ENCODE peak calls at places on chromosomes 11 and 22, in eight cellular contexts. K is neuronal stem cell, Q is AG04449, X is foreskin fibroblast, B is IMR-90, Z is colonic mucosa, D is Peyer's patch, S is NB4. Y is an unnamed sample.

GRCh38 chr11:76318744-76319384 is 62.1 kb downstream of the THAP12 start:
- DNase-seq in B (peak; percentile 61), Z (peak; percentile 85), K (peak; percentile 81), Q (no peak), X (peak; percentile 39), D (peak; percentile 94), S (peak; percentile 83), Y (peak; percentile 62)

GRCh38 chr11:27139742-27140141 is 99.1 kb downstream of the BBOX1 start:
- DNase-seq in X (peak; percentile 34), Q (no peak), K (no peak), S (no peak), Z (no peak), D (no peak), B (peak; percentile 12), Y (peak; percentile 34)

GRCh38 chr22:38243007-38243775 is 29.6 kb downstream of the TMEM184B start:
- DNase-seq in B (peak; percentile 78), Q (no peak), Z (peak; percentile 89), D (peak; percentile 79), K (no peak), S (no peak), X (no peak), Y (no peak)

GRCh38 chr22:20638143-20638870 is 130.9 kb downstream of the MED15 start:
- DNase-seq in Z (no peak), S (no peak), K (no peak), D (no peak), X (no peak), Q (no peak), B (no peak), Y (no peak)

GRCh38 chr22:29947410-29948387 is 64.7 kb downstream of the MTMR3 start:
- DNase-seq in B (peak; percentile 47), S (no peak), Q (no peak), Z (no peak), K (no peak), D (no peak), X (peak; percentile 23), Y (peak; percentile 30)

GRCh38 chr22:28855355-28856094 is 27.8 kb upstream of the ZNRF3 start:
- DNase-seq in X (peak; percentile 54), B (peak; percentile 78), Z (peak; percentile 76), K (peak; percentile 68), S (peak; percentile 73), D (peak; percentile 62), Q (peak; percentile 14), Y (peak; percentile 75)

GRCh38 chr22:36368359-36368983 is 19.3 kb downstream of the MYH9 start:
- DNase-seq in B (peak; percentile 78), K (peak; percentile 83), D (peak; percentile 66), S (no peak), Z (no peak), X (peak; percentile 77), Q (no peak), Y (peak; percentile 52)

GRCh38 chr22:32722441-32722840 is 79.1 kb upstream of the TIMP3 start:
- DNase-seq in D (no peak), S (no peak), K (no peak), Q (no peak), X (no peak), B (no peak), Z (no peak), Y (no peak)

DNA sequence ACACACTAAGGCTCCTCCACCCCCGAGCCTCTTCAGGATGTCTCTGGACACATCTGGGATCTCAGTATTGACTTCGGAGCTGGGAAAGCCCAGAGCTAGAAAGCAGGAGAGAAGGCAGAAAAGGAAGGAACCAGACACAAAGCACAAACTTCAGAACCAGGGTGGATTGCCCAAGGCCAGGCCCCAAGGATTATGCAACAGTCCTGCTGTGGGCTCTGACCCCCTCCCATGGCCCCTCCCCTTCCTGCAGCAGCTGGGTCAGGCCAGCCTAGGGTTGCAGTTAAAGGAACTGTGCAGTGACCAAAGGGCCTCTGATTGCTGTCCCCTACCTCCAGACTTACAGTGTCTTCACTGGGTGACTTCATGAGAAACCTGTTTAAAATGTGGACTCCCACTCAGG is 5.3 kb downstream of the KCNE3 start:
- DNase-seq in S (peak; percentile 97), Q (no peak), K (no peak), X (no peak), Z (peak; percentile 69), B (no peak), D (peak; percentile 83), Y (peak; percentile 30)
- H3K4me3 ChIP-seq in S (peak overlapping the region; percentile 89), Q (no peak overlapping the region), K (no peak overlapping the region), X (no peak overlapping the region), Z (no peak overlapping the region), B (peak overlapping the region; percentile 18), D (no peak overlapping the region), Y (no peak overlapping the region)

GRCh38 chr22:39997939-39998726 is 3.4 kb downstream of the FAM83F start:
- DNase-seq in S (no peak), Q (no peak), X (no peak), B (peak; percentile 36), D (peak; percentile 74), K (no peak), Z (peak; percentile 88), Y (no peak)
- H3K4me3 ChIP-seq in S (no peak overlapping the region), Q (no peak overlapping the region), X (no peak overlapping the region), B (no peak overlapping the region), D (no peak overlapping the region), K (no peak overlapping the region), Z (no peak overlapping the region), Y (no peak overlapping the region)

DNA sequence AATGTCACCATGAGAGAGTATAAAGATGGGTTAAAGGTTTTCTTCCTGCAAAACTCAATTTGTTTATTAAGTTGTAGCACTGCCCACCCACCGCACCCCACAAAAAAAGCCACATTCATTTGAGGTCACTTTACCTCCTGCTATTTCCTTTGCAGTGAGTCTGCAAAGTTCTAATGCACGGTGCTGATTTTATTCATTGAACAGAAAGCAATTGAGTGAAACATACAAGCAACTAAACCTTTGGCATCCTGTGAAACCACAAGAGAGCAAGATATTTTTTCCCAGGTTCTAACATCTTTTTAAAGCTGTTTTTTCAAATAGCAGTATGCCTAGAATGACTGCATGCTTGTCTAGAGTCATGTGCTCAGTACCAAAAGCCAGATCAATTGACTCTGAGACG is 39.0 kb downstream of the RRAS2 start:
- DNase-seq in Q (no peak), S (no peak), D (peak; percentile 82), X (peak; percentile 16), B (peak; percentile 59), Z (no peak), K (no peak), Y (peak; percentile 57)
- H3K4me3 ChIP-seq in Q (no peak overlapping the region), S (no peak overlapping the region), D (no peak overlapping the region), X (no peak overlapping the region), B (no peak overlapping the region), Z (no peak overlapping the region), K (no peak overlapping the region), Y (no peak overlapping the region)

DNA sequence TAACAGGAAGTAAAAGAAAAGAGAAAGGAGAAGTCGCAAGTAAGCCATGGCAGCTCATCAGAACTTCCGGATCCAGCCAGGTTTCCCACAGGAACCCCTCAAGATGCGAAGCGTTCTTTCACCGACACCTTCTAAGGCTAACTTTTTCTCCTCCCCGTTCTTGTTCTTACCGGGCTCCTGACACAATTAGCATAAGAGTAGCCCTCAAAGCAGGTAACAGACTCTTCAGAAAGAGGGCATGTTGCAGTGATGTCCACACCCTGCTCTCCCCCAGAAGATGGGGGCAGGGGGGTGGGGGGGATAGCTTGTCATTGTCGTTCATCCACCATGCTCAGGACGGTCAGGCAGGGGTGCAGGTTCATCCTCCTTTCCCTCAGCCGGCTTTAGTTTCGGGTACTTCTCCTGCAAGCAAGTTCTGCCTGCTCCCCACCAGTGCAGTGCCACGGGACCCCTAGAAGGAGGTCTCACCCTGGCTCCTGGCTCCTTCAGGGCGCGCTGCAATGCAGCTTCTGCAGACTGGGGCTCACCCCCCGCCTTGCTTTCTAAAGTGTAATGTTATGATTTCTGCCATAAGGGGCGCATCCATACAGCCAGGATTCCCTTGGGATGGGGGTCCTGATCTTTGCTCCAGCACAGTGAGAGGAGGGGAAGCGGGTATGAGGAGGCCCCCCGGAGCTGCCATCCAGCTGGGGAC is 2.3 kb downstream of the OPCML start:
- DNase-seq in Q (no peak), Z (no peak), K (no peak), D (no peak), B (no peak), X (no peak), S (no peak), Y (no peak)
- H3K4me3 ChIP-seq in Q (no peak overlapping the region), Z (no peak overlapping the region), K (no peak overlapping the region), D (no peak overlapping the region), B (no peak overlapping the region), X (no peak overlapping the region), S (no peak overlapping the region), Y (no peak overlapping the region)

DNA sequence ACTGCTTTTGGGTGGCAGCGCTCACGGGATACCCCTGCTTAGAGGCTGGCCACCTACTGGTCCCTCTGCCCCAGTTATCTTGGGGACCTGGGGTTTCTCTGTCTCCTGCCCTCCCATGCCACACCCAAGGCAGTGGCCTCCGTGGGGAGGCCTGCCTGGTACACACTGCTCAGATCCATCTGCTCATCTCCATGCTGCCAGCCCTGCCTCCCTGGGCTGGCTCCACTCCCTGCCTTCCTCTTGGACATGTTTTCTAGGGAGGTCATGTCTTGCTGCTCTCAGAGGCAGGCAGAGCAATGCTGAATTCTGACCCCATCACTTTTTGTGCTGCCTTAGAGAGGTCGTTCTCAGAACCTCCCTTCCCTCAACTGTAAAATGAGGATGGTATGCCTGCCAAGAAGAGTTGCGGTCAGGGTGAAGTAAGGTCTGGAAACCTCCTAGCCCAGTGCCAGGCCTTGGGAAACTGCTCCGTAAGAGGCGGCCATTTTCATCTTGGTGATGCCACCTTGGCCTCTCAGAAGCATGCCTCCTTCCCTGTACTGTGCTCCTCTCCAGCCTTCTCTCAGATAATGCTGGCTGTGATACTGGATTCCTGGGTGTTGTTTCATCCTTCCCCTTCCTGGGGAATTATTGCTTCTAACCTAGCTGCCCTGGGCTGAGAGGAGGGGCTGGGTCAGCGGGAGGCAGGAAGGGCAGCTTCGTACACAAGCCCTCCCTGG is 186.4 kb upstream of the ZBED5 start:
- DNase-seq in K (no peak), Q (no peak), Z (no peak), B (no peak), D (no peak), S (no peak), X (no peak), Y (no peak)
- H3K4me3 ChIP-seq in K (no peak overlapping the region), Q (no peak overlapping the region), Z (no peak overlapping the region), B (no peak overlapping the region), D (no peak overlapping the region), S (no peak overlapping the region), X (no peak overlapping the region), Y (no peak overlapping the region)